ENCODE peak calls at places on chromosomes 2 and 18, in eight cellular contexts. K, N, P, S, F, V, A and B are unnamed samples.

GRCh38 chr18:73987247-73987980 is 160.2 kb downstream of the FBXO15 start:
- DNase-seq in K (no peak), N (no peak), P (no peak), S (peak; percentile 10), F (no peak), V (no peak), A (no peak), B (no peak)

GRCh38 chr2:216860738-216861137 is 874 bp upstream of the TNP1 start:
- DNase-seq in K (no peak), N (no peak), P (no peak), S (no peak), F (no peak), V (no peak), A (no peak), B (no peak)

GRCh38 chr2:43084699-43085091 is 141.7 kb downstream of the ZFP36L2 start:
- DNase-seq in K (no peak), N (no peak), P (peak; percentile 84), S (peak; percentile 44), F (no peak), V (no peak), A (no peak), B (no peak)

GRCh38 chr2:29519996-29520395 is 401.4 kb downstream of the ALK start:
- DNase-seq in K (no peak), N (no peak), P (no peak), S (peak; percentile 46), F (no peak), V (no peak), A (no peak), B (no peak)

GRCh38 chr2:14401838-14402237 is 230.7 kb upstream of the LRATD1 start:
- DNase-seq in K (no peak), N (no peak), P (no peak), S (no peak), F (no peak), V (no peak), A (no peak), B (no peak)

GRCh38 chr2:118145806-118146205 is 57.5 kb downstream of the INSIG2 start:
- DNase-seq in K (no peak), N (no peak), P (no peak), S (no peak), F (no peak), V (no peak), A (no peak), B (no peak)

GRCh38 chr2:112048887-112049286 is 6.2 kb upstream of the TMEM87B start:
- DNase-seq in K (peak; percentile 78), N (peak; percentile 27), P (no peak), S (peak; percentile 58), F (no peak), V (no peak), A (peak; percentile 33), B (no peak)

GRCh38 chr2:46796843-46797625 is 118.6 kb downstream of the MCFD2 start:
- DNase-seq in K (no peak), N (no peak), P (no peak), S (no peak), F (no peak), V (no peak), A (no peak), B (no peak)

GRCh38 chr2:227877359-227878309 is 6.2 kb downstream of the DAW1 start:
- DNase-seq in K (no peak), N (no peak), P (peak; percentile 29), S (no peak), F (no peak), V (no peak), A (no peak), B (no peak)

GRCh38 chr18:22921762-22922161 is 11.4 kb upstream of the RBBP8 start:
- DNase-seq in K (no peak), N (no peak), P (no peak), S (no peak), F (no peak), V (no peak), A (no peak), B (no peak)

GRCh38 chr2:45046786-45047185 is 37.5 kb upstream of the SIX2 start:
- DNase-seq in K (no peak), N (no peak), P (no peak), S (peak; percentile 43), F (no peak), V (no peak), A (no peak), B (no peak)

GRCh38 chr2:148701039-148701438 is 56.5 kb downstream of the EPC2 start:
- DNase-seq in K (no peak), N (no peak), P (no peak), S (no peak), F (no peak), V (no peak), A (no peak), B (no peak)